ENCODE peak calls at places on chromosomes 7 and 10, in five cellular contexts. F, R, Z, L and B are unnamed samples.

GRCh38 chr7:21352540-21353387 is 75.1 kb upstream of the SP4 start:
- DNase-seq in R (no peak), Z (no peak), F (no peak), L (peak), B (no peak)

GRCh38 chr7:157467496-157468212 is 130.8 kb downstream of the DNAJB6 start:
- DNase-seq in R (no peak), Z (no peak), F (no peak), L (no peak), B (no peak)

GRCh38 chr7:80014507-80014906 is 120.1 kb upstream of the GNAI1 start:
- DNase-seq in R (no peak), F (peak), L (no peak), Z (no peak), B (no peak)

GRCh38 chr7:53350241-53350640 is 314.8 kb downstream of the POM121L12 start:
- DNase-seq in R (peak), Z (no peak), F (no peak), L (peak), B (no peak)

GRCh38 chr7:11188529-11189310 is 215.0 kb downstream of the PHF14 start:
- DNase-seq in R (no peak), F (no peak), L (no peak), Z (no peak), B (no peak)

GRCh38 chr10:86671419-86671818 is 3.1 kb downstream of the LDB3 start:
- DNase-seq in R (no peak), Z (no peak), L (no peak), F (no peak), B (no peak)

GRCh38 chr10:3668276-3668960 is 116.6 kb downstream of the KLF6 start:
- DNase-seq in Z (peak), L (no peak), R (peak), F (peak), B (peak)

GRCh38 chr7:50812847-50813475 is 30.3 kb upstream of the GRB10 start:
- DNase-seq in R (no peak), L (no peak), Z (no peak), F (peak), B (no peak)

GRCh38 chr10:76429642-76430041 is 998.2 kb downstream of the LRMDA start:
- DNase-seq in Z (no peak), F (no peak), L (no peak), R (no peak), B (no peak)

GRCh38 chr7:38373155-38373554 is 99.7 kb upstream of the TARP start:
- DNase-seq in L (no peak), R (no peak), Z (no peak), F (no peak), B (no peak)

GRCh38 chr7:139284252-139284896 is 53.3 kb downstream of the UBN2 start:
- DNase-seq in Z (no peak), F (no peak), L (no peak), R (no peak), B (no peak)

GRCh38 chr10:48437546-48437945 is 131.1 kb downstream of the MAPK8 start:
- DNase-seq in L (no peak), R (no peak), Z (no peak), F (no peak), B (no peak)

GRCh38 chr10:34941471-34942357 is 126.6 kb upstream of the PARD3 start:
- DNase-seq in Z (no peak), F (no peak), L (no peak), R (no peak), B (no peak)

GRCh38 chr10:24617771-24618396 is 105.8 kb downstream of the ARHGAP21 start:
- DNase-seq in L (peak), R (peak), F (peak), Z (peak), B (no peak)

GRCh38 chr7:27156508-27156898 is at the start of gene HOXA7:
- DNase-seq in F (peak), Z (no peak), L (no peak), R (no peak), B (no peak)

GRCh38 chr7:30975257-30975899 is 11.6 kb downstream of the GHRHR start:
- DNase-seq in F (no peak), L (no peak), R (no peak), Z (no peak), B (no peak)

GRCh38 chr10:103307594-103307993 is 30.7 kb downstream of the INA start:
- DNase-seq in R (no peak), F (no peak), Z (no peak), L (no peak), B (no peak)

GRCh38 chr7:130441408-130441854 is 615 bp upstream of the CEP41 start:
- DNase-seq in L (no peak), Z (no peak), F (peak), R (peak), B (no peak)

GRCh38 chr7:2723138-2723850 is 35.3 kb downstream of the AMZ1 start:
- DNase-seq in Z (no peak), F (no peak), R (no peak), L (no peak), B (no peak)

GRCh38 chr10:3115685-3116084 is 48.3 kb downstream of the PFKP start:
- DNase-seq in F (no peak), R (no peak), Z (no peak), L (no peak), B (no peak)

GRCh38 chr7:115561341-115562110 is 469.0 kb downstream of the TFEC start:
- DNase-seq in F (peak), Z (no peak), R (no peak), L (no peak), B (no peak)

GRCh38 chr10:108899686-108900085 is 1023.6 kb downstream of the XPNPEP1 start:
- DNase-seq in F (no peak), R (no peak), L (no peak), Z (no peak), B (no peak)